ENCODE peak calls at places on chromosomes 3 and 15, in eight cellular contexts. One of them, this sample, is unnamed.

GRCh38 chr3:156300929-156301806 is 180.8 kb downstream of the KCNAB1 start:
- DNase-seq in fibroblast of mammary gland: no peak
- DNase-seq in fibroblast of lung: peak; percentile 42
- DNase-seq in transverse colon: no peak
- DNase-seq in cardiac muscle cell: peak; percentile 21
- DNase-seq in lower lobe of right lung: no peak
- DNase-seq in IMR-90: peak; percentile 12
- DNase-seq in prostate gland: no peak
- DNase-seq in this sample: no peak

GRCh38 chr15:69014454-69014853 is at the start of gene NOX5:
- DNase-seq in fibroblast of mammary gland: peak; percentile 45
- DNase-seq in fibroblast of lung: no peak
- DNase-seq in transverse colon: no peak
- DNase-seq in cardiac muscle cell: no peak
- DNase-seq in lower lobe of right lung: no peak
- DNase-seq in IMR-90: peak; percentile 41
- DNase-seq in prostate gland: no peak
- DNase-seq in this sample: no peak

GRCh38 chr3:25281041-25281842 is 146.8 kb upstream of the RARB start:
- DNase-seq in fibroblast of mammary gland: no peak
- DNase-seq in fibroblast of lung: no peak
- DNase-seq in transverse colon: no peak
- DNase-seq in cardiac muscle cell: no peak
- DNase-seq in lower lobe of right lung: no peak
- DNase-seq in IMR-90: no peak
- DNase-seq in prostate gland: no peak
- DNase-seq in this sample: no peak

GRCh38 chr15:66723826-66724731 is 22.0 kb downstream of the SMAD6 start:
- DNase-seq in fibroblast of mammary gland: peak; percentile 44
- DNase-seq in fibroblast of lung: peak; percentile 50
- DNase-seq in transverse colon: no peak
- DNase-seq in cardiac muscle cell: no peak
- DNase-seq in lower lobe of right lung: no peak
- DNase-seq in IMR-90: peak; percentile 86
- DNase-seq in prostate gland: no peak
- DNase-seq in this sample: no peak

GRCh38 chr3:179661777-179662176 is 8.9 kb downstream of the USP13 start:
- DNase-seq in fibroblast of mammary gland: no peak
- DNase-seq in fibroblast of lung: no peak
- DNase-seq in transverse colon: no peak
- DNase-seq in cardiac muscle cell: no peak
- DNase-seq in lower lobe of right lung: no peak
- DNase-seq in IMR-90: no peak
- DNase-seq in prostate gland: no peak
- DNase-seq in this sample: no peak

GRCh38 chr15:96416218-96416933 is 85.9 kb downstream of the NR2F2 start:
- DNase-seq in fibroblast of mammary gland: no peak
- DNase-seq in fibroblast of lung: no peak
- DNase-seq in transverse colon: no peak
- DNase-seq in cardiac muscle cell: no peak
- DNase-seq in lower lobe of right lung: no peak
- DNase-seq in IMR-90: no peak
- DNase-seq in prostate gland: no peak
- DNase-seq in this sample: no peak

GRCh38 chr15:83284563-83285283 is at the start of gene BNC1:
- DNase-seq in fibroblast of mammary gland: no peak
- DNase-seq in fibroblast of lung: no peak
- DNase-seq in transverse colon: no peak
- DNase-seq in cardiac muscle cell: peak; percentile 43
- DNase-seq in lower lobe of right lung: no peak
- DNase-seq in IMR-90: no peak
- DNase-seq in prostate gland: no peak
- DNase-seq in this sample: no peak

GRCh38 chr3:106183762-106184391 is 315.1 kb upstream of the CBLB start:
- DNase-seq in fibroblast of mammary gland: peak; percentile 92
- DNase-seq in fibroblast of lung: peak; percentile 82
- DNase-seq in transverse colon: no peak
- DNase-seq in cardiac muscle cell: peak; percentile 87
- DNase-seq in lower lobe of right lung: no peak
- DNase-seq in IMR-90: peak; percentile 87
- DNase-seq in prostate gland: peak; percentile 30
- DNase-seq in this sample: no peak

GRCh38 chr15:89937365-89938355 is 24.9 kb upstream of the ARPIN start:
- DNase-seq in fibroblast of mammary gland: peak; percentile 2
- DNase-seq in fibroblast of lung: no peak
- DNase-seq in transverse colon: no peak
- DNase-seq in cardiac muscle cell: no peak
- DNase-seq in lower lobe of right lung: no peak
- DNase-seq in IMR-90: no peak
- DNase-seq in prostate gland: no peak
- DNase-seq in this sample: no peak

DNA sequence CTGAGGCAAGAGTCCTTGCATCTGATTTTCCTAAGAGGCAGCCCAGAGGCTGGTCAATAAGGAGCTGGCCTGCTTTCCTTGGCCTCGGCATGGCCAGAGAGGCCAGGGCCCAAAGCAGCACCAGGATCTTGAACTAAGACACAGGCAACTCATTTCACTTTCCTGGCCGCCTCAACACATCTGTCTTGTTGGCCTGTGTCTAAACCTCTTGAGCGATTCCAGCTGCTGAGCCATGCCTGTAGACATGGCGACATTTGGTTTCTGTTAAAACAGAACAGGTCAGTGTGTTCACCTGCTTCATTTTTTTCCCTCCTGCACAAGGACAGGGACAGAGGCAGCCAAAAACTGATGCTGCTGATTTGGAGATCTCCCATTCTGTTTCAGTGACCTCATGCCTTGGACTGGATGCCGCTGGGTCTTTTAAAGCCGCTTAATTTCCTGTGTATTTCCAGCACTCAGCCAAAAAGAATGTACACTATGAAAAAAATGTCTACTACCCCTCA is 266.6 kb upstream of the ICE2 start:
- DNase-seq in fibroblast of mammary gland: peak; percentile 54
- DNase-seq in fibroblast of lung: peak; percentile 70
- DNase-seq in transverse colon: peak; percentile 25
- DNase-seq in cardiac muscle cell: peak; percentile 68
- DNase-seq in lower lobe of right lung: no peak
- DNase-seq in IMR-90: peak; percentile 30
- DNase-seq in prostate gland: no peak
- DNase-seq in this sample: peak; percentile 79
- H3K4me3 ChIP-seq in fibroblast of mammary gland: no peak overlapping the region
- H3K4me3 ChIP-seq in fibroblast of lung: no peak overlapping the region
- H3K4me3 ChIP-seq in transverse colon: no peak overlapping the region
- H3K4me3 ChIP-seq in cardiac muscle cell: no peak overlapping the region
- H3K4me3 ChIP-seq in lower lobe of right lung: no peak overlapping the region
- H3K4me3 ChIP-seq in IMR-90: no peak overlapping the region
- H3K4me3 ChIP-seq in prostate gland: no peak overlapping the region
- H3K4me3 ChIP-seq in this sample: no peak overlapping the region

DNA sequence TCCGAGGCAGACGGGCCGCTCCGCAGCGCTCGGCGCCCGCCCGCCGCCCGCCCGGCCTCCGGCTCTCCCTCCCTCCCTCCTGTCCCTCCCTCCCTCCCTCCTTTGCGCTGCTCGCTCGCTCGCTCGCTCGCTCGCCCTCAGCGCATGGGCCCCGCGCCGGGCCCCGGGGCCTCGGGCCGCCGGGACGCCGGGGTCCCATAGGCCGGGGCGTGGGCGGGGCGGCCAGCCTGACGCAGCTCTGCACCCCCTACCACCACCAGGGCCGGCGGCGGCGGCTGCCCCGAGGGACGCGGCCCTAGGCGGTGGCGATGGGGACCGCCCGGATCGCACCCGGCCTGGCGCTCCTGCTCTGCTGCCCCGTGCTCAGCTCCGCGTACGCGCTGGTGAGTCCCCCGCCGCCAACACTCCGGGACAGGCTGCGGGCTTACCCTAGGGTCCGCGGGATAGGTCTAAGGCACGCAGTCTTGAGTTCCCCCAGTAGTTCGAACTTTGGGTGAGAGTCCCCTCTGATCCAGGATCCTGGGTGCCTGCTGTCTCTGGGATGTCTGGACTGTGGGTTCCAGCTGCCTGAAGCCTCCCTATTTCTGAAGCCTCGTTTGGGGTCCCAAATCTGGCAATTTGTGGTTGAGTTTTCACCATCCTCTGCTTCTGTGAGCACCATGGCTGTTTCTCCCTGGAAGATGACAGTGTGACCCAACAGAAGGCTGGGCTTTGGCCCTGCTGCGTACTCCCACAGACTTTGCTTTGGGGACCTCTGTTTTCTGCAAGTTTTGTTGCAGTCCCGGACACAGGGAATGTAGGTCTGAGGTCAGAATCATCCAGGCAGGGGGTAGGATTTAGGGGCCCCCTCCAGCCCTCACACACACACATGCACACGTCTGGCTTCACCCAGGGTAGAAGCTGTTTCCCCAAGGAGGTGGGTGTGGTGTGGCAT is 6.0 kb downstream of the PTH1R start:
- DNase-seq in fibroblast of mammary gland: peak; percentile 16
- DNase-seq in fibroblast of lung: peak; percentile 31
- DNase-seq in transverse colon: no peak
- DNase-seq in cardiac muscle cell: peak; percentile 63
- DNase-seq in lower lobe of right lung: no peak
- DNase-seq in IMR-90: no peak
- DNase-seq in prostate gland: no peak
- DNase-seq in this sample: no peak
- H3K4me3 ChIP-seq in fibroblast of mammary gland: no peak overlapping the region
- H3K4me3 ChIP-seq in fibroblast of lung: peak overlapping the region; percentile 23
- H3K4me3 ChIP-seq in transverse colon: peak overlapping the region; percentile 50
- H3K4me3 ChIP-seq in cardiac muscle cell: peak overlapping the region; percentile 51
- H3K4me3 ChIP-seq in lower lobe of right lung: peak overlapping the region; percentile 59
- H3K4me3 ChIP-seq in IMR-90: no peak overlapping the region
- H3K4me3 ChIP-seq in prostate gland: peak overlapping the region; percentile 42
- H3K4me3 ChIP-seq in this sample: peak overlapping the region; percentile 88

GRCh38 chr3:23320586-23321570 is 117.8 kb downstream of the UBE2E2 start:
- DNase-seq in fibroblast of mammary gland: no peak
- DNase-seq in fibroblast of lung: no peak
- DNase-seq in transverse colon: no peak
- DNase-seq in cardiac muscle cell: no peak
- DNase-seq in lower lobe of right lung: no peak
- DNase-seq in IMR-90: no peak
- DNase-seq in prostate gland: peak; percentile 40
- DNase-seq in this sample: no peak

GRCh38 chr3:23325466-23326065 is 122.4 kb downstream of the UBE2E2 start:
- DNase-seq in fibroblast of mammary gland: peak; percentile 28
- DNase-seq in fibroblast of lung: no peak
- DNase-seq in transverse colon: no peak
- DNase-seq in cardiac muscle cell: no peak
- DNase-seq in lower lobe of right lung: no peak
- DNase-seq in IMR-90: no peak
- DNase-seq in prostate gland: no peak
- DNase-seq in this sample: no peak

GRCh38 chr3:23319913-23320312 is 116.8 kb downstream of the UBE2E2 start:
- DNase-seq in fibroblast of mammary gland: no peak
- DNase-seq in fibroblast of lung: peak; percentile 38
- DNase-seq in transverse colon: no peak
- DNase-seq in cardiac muscle cell: peak; percentile 13
- DNase-seq in lower lobe of right lung: no peak
- DNase-seq in IMR-90: no peak
- DNase-seq in prostate gland: no peak
- DNase-seq in this sample: no peak

GRCh38 chr3:23329471-23329870 is 126.3 kb downstream of the UBE2E2 start:
- DNase-seq in fibroblast of mammary gland: no peak
- DNase-seq in fibroblast of lung: no peak
- DNase-seq in transverse colon: no peak
- DNase-seq in cardiac muscle cell: no peak
- DNase-seq in lower lobe of right lung: no peak
- DNase-seq in IMR-90: no peak
- DNase-seq in prostate gland: no peak
- DNase-seq in this sample: no peak

GRCh38 chr3:23324745-23325144 is 121.6 kb downstream of the UBE2E2 start:
- DNase-seq in fibroblast of mammary gland: peak; percentile 47
- DNase-seq in fibroblast of lung: peak; percentile 54
- DNase-seq in transverse colon: no peak
- DNase-seq in cardiac muscle cell: peak; percentile 73
- DNase-seq in lower lobe of right lung: no peak
- DNase-seq in IMR-90: peak; percentile 65
- DNase-seq in prostate gland: no peak
- DNase-seq in this sample: no peak
- H3K4me3 ChIP-seq in fibroblast of mammary gland: no peak overlapping the region
- H3K4me3 ChIP-seq in fibroblast of lung: no peak overlapping the region
- H3K4me3 ChIP-seq in transverse colon: no peak overlapping the region
- H3K4me3 ChIP-seq in cardiac muscle cell: no peak overlapping the region
- H3K4me3 ChIP-seq in lower lobe of right lung: peak overlapping the region; percentile 7
- H3K4me3 ChIP-seq in IMR-90: no peak overlapping the region
- H3K4me3 ChIP-seq in prostate gland: no peak overlapping the region
- H3K4me3 ChIP-seq in this sample: no peak overlapping the region

DNA sequence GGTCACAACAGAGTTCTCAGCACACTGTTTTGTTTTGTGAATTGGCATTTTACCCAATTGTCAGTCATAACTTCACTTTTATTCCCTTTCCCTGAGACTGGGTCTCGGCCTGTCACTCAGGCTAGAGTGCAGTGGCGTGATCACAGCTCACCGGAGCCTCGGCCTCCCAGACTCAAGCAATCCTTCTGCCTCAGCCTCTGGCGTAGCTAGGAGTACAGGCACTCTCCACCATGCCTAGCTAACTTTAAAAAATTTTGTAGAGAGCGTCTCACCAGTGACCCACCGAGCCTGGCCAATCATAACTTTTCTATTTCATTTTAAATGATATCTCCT is 26.5 kb downstream of the TRIM71 start:
- DNase-seq in fibroblast of mammary gland: no peak
- DNase-seq in fibroblast of lung: no peak
- DNase-seq in transverse colon: no peak
- DNase-seq in cardiac muscle cell: no peak
- DNase-seq in lower lobe of right lung: no peak
- DNase-seq in IMR-90: no peak
- DNase-seq in prostate gland: no peak
- DNase-seq in this sample: no peak
- H3K4me3 ChIP-seq in fibroblast of mammary gland: no peak overlapping the region
- H3K4me3 ChIP-seq in fibroblast of lung: no peak overlapping the region
- H3K4me3 ChIP-seq in transverse colon: no peak overlapping the region
- H3K4me3 ChIP-seq in cardiac muscle cell: no peak overlapping the region
- H3K4me3 ChIP-seq in lower lobe of right lung: no peak overlapping the region
- H3K4me3 ChIP-seq in IMR-90: no peak overlapping the region
- H3K4me3 ChIP-seq in prostate gland: no peak overlapping the region
- H3K4me3 ChIP-seq in this sample: no peak overlapping the region